ENCODE peak calls at places on chromosomes 5 and 9, in ten cellular contexts. G is neural progenitor cell, L is K562, I is HCT116, B is Karpas-422, Y is MM.1S, W is hepatocyte, X is mammary epithelial cell, D is fibroblast of lung, R is PC-3. V is an unnamed sample.

GRCh38 chr9:94829380-94830070 is 103.0 kb downstream of the AOPEP start:
- DNase-seq in G (no peak), L (no peak), I (no peak), B (no peak), Y (no peak), W (no peak), X (no peak), D (peak; percentile 32), R (no peak), V (no peak)

GRCh38 chr5:78526049-78526525 is 122.5 kb downstream of the LHFPL2 start:
- DNase-seq in G (no peak), L (no peak), I (no peak), B (no peak), Y (no peak), W (no peak), X (peak; percentile 94), D (peak; percentile 63), R (peak; percentile 68), V (peak; percentile 88)

GRCh38 chr9:137534256-137535119 is 15.7 kb downstream of the PNPLA7 start:
- DNase-seq in G (peak; percentile 52), L (peak; percentile 61), I (peak; percentile 59), B (peak; percentile 85), Y (peak; percentile 81), W (peak; percentile 84), X (peak; percentile 32), D (peak; percentile 69), R (peak; percentile 79), V (peak; percentile 41)

GRCh38 chr5:7851617-7852289 is 820 bp upstream of the CFAP90 start:
- DNase-seq in G (no peak), L (no peak), I (no peak), B (no peak), Y (no peak), W (no peak), X (no peak), D (no peak), R (no peak), V (no peak)

GRCh38 chr9:91562412-91562811 is 138.8 kb upstream of the NFIL3 start:
- DNase-seq in G (no peak), L (no peak), I (no peak), B (peak; percentile 17), Y (no peak), W (no peak), X (no peak), D (peak; percentile 57), R (peak; percentile 3), V (no peak)

GRCh38 chr5:34436761-34437501 is 219.2 kb upstream of the RAI14 start:
- DNase-seq in G (no peak), L (no peak), I (no peak), B (no peak), Y (peak; percentile 30), W (no peak), X (no peak), D (peak; percentile 86), R (no peak), V (peak; percentile 41)

GRCh38 chr9:68619636-68620035 is 79.0 kb upstream of the TMEM252 start:
- DNase-seq in G (no peak), L (no peak), I (no peak), B (no peak), Y (no peak), W (no peak), X (no peak), D (no peak), R (peak; percentile 43), V (no peak)

GRCh38 chr5:106312360-106312759 is 1358.4 kb downstream of the EFNA5 start:
- DNase-seq in G (no peak), L (no peak), I (no peak), B (no peak), Y (no peak), W (no peak), X (peak; percentile 37), D (no peak), R (peak; percentile 75), V (peak; percentile 56)

GRCh38 chr9:137511758-137512463 is 38.3 kb downstream of the PNPLA7 start:
- DNase-seq in G (no peak), L (peak; percentile 52), I (no peak), B (no peak), Y (no peak), W (peak; percentile 78), X (no peak), D (no peak), R (no peak), V (no peak)

GRCh38 chr9:91214867-91215266 is 146.9 kb downstream of the AUH start:
- DNase-seq in G (no peak), L (no peak), I (no peak), B (no peak), Y (no peak), W (no peak), X (no peak), D (no peak), R (no peak), V (no peak)

GRCh38 chr5:96120120-96120519 is 158.5 kb upstream of the ELL2 start:
- DNase-seq in G (no peak), L (no peak), I (no peak), B (no peak), Y (no peak), W (no peak), X (no peak), D (no peak), R (no peak), V (no peak)

GRCh38 chr9:83066771-83067170 is 3.8 kb upstream of the RASEF start:
- DNase-seq in G (no peak), L (no peak), I (no peak), B (no peak), Y (no peak), W (peak; percentile 22), X (peak; percentile 82), D (peak; percentile 34), R (peak; percentile 75), V (peak; percentile 98)

GRCh38 chr5:61623401-61624069 is 291.5 kb downstream of the ZSWIM6 start:
- DNase-seq in G (peak; percentile 63), L (peak; percentile 17), I (no peak), B (peak; percentile 54), Y (no peak), W (no peak), X (no peak), D (no peak), R (no peak), V (peak; percentile 12)

GRCh38 chr5:2759091-2759490 is 7.6 kb upstream of the IRX2 start:
- DNase-seq in G (no peak), L (no peak), I (no peak), B (no peak), Y (no peak), W (no peak), X (no peak), D (no peak), R (no peak), V (no peak)

GRCh38 chr5:2756764-2757163 is 5.3 kb upstream of the IRX2 start:
- DNase-seq in G (no peak), L (no peak), I (no peak), B (no peak), Y (no peak), W (peak; percentile 29), X (no peak), D (no peak), R (peak; percentile 26), V (no peak)

GRCh38 chr5:2758632-2759031 is 7.2 kb upstream of the IRX2 start:
- DNase-seq in G (no peak), L (no peak), I (no peak), B (no peak), Y (no peak), W (no peak), X (peak; percentile 11), D (no peak), R (no peak), V (no peak)

GRCh38 chr5:2756211-2756746 is 4.8 kb upstream of the IRX2 start:
- DNase-seq in G (peak; percentile 82), L (no peak), I (no peak), B (no peak), Y (no peak), W (peak; percentile 46), X (peak; percentile 30), D (peak; percentile 62), R (peak; percentile 70), V (peak; percentile 78)

GRCh38 chr5:2757563-2758311 is 6.3 kb upstream of the IRX2 start:
- DNase-seq in G (no peak), L (no peak), I (no peak), B (no peak), Y (no peak), W (peak; percentile 27), X (peak; percentile 99), D (no peak), R (peak; percentile 92), V (peak; percentile 78)
- H3K27me3 ChIP-seq in G (peaks cover 61% of the 10 kb centered on the region), L (peaks cover 52% of the 10 kb centered on the region), I (no peaks in the 10 kb centered on the region), B (no peaks in the 10 kb centered on the region), Y (no peaks in the 10 kb centered on the region), W (peaks cover 66% of the 10 kb centered on the region), X (no peaks in the 10 kb centered on the region), D (no peaks in the 10 kb centered on the region), R (no peaks in the 10 kb centered on the region), V (peaks cover 6% of the 10 kb centered on the region)

GRCh38 chr5:343461-344401 is 22.2 kb downstream of the AHRR start:
- DNase-seq in G (peak; percentile 71), L (no peak), I (peak; percentile 29), B (no peak), Y (peak; percentile 47), W (peak; percentile 85), X (peak; percentile 39), D (peak; percentile 62), R (peak; percentile 34), V (peak; percentile 55)
- H3K27ac ChIP-seq in G (no peak overlapping the region), L (no peak overlapping the region), I (peak overlapping the region; percentile 69), B (no peak overlapping the region), Y (no peak overlapping the region), W (peak overlapping the region; percentile 9), X (no peak overlapping the region), D (peak overlapping the region; percentile 70), R (no peak overlapping the region), V (peak overlapping the region; percentile 65)

GRCh38 chr9:133989554-133990365 is 2.4 kb downstream of the VAV2 start:
- DNase-seq in G (no peak), L (no peak), I (no peak), B (no peak), Y (no peak), W (no peak), X (no peak), D (no peak), R (no peak), V (no peak)
- H3K79me2 ChIP-seq in G (peaks cover 76% of the 10 kb centered on the region), L (no peaks in the 10 kb centered on the region), I (peaks cover 61% of the 10 kb centered on the region), B (no peaks in the 10 kb centered on the region), Y (no peaks in the 10 kb centered on the region), W (peaks cover 69% of the 10 kb centered on the region), X (peaks cover 77% of the 10 kb centered on the region), D (peaks cover 62% of the 10 kb centered on the region), R (peaks cover 64% of the 10 kb centered on the region), V (peaks cover 74% of the 10 kb centered on the region)

GRCh38 chr9:126621056-126621918 is 7.6 kb downstream of the LMX1B start:
- DNase-seq in G (no peak), L (no peak), I (no peak), B (no peak), Y (no peak), W (no peak), X (no peak), D (no peak), R (no peak), V (no peak)

GRCh38 chr9:126623314-126623666 is 9.6 kb downstream of the LMX1B start:
- DNase-seq in G (no peak), L (no peak), I (no peak), B (no peak), Y (no peak), W (no peak), X (no peak), D (no peak), R (no peak), V (no peak)

GRCh38 chr9:126620478-126620877 is 6.8 kb downstream of the LMX1B start:
- DNase-seq in G (no peak), L (no peak), I (no peak), B (no peak), Y (no peak), W (no peak), X (no peak), D (no peak), R (no peak), V (no peak)

GRCh38 chr9:126622872-126623271 is 9.1 kb downstream of the LMX1B start:
- DNase-seq in G (no peak), L (no peak), I (no peak), B (no peak), Y (no peak), W (no peak), X (no peak), D (no peak), R (no peak), V (no peak)

GRCh38 chr9:126621919-126622735 is 8.4 kb downstream of the LMX1B start:
- DNase-seq in G (no peak), L (no peak), I (no peak), B (no peak), Y (no peak), W (no peak), X (no peak), D (no peak), R (no peak), V (no peak)
- H3K27me3 ChIP-seq in G (peaks cover 100% of the 10 kb centered on the region), L (peaks cover 89% of the 10 kb centered on the region), I (no peaks in the 10 kb centered on the region), B (no peaks in the 10 kb centered on the region), Y (peaks cover 100% of the 10 kb centered on the region), W (peaks cover 100% of the 10 kb centered on the region), X (no peaks in the 10 kb centered on the region), D (peaks cover 85% of the 10 kb centered on the region), R (peaks cover 28% of the 10 kb centered on the region), V (peaks cover 96% of the 10 kb centered on the region)

V was measured in astrocyte.